ENCODE peak calls at places on chromosomes 6 and 20, in nine cellular contexts. One of them, this sample, is unnamed.

GRCh38 chr20:3167738-3168078 is 5.6 kb downstream of the LZTS3 start:
- DNase-seq in testis: no peak
- DNase-seq in iPS DF 6.9: no peak
- DNase-seq in AG04450: no peak
- DNase-seq in cardiac fibroblast: no peak
- DNase-seq in upper lobe of right lung: no peak
- DNase-seq in AG10803: no peak
- DNase-seq in H7: no peak
- DNase-seq in fibroblast of mammary gland: no peak
- DNase-seq in this sample: no peak

GRCh38 chr6:39901116-39901655 is 33.1 kb downstream of the MOCS1 start:
- DNase-seq in testis: no peak
- DNase-seq in iPS DF 6.9: no peak
- DNase-seq in AG04450: no peak
- DNase-seq in cardiac fibroblast: no peak
- DNase-seq in upper lobe of right lung: no peak
- DNase-seq in AG10803: no peak
- DNase-seq in H7: no peak
- DNase-seq in fibroblast of mammary gland: no peak
- DNase-seq in this sample: no peak

GRCh38 chr6:151524059-151524458 is 30.2 kb downstream of the CCDC170 start:
- DNase-seq in testis: no peak
- DNase-seq in iPS DF 6.9: no peak
- DNase-seq in AG04450: no peak
- DNase-seq in cardiac fibroblast: no peak
- DNase-seq in upper lobe of right lung: no peak
- DNase-seq in AG10803: no peak
- DNase-seq in H7: no peak
- DNase-seq in fibroblast of mammary gland: no peak
- DNase-seq in this sample: no peak

GRCh38 chr20:44593721-44594120 is 11.3 kb downstream of the PKIG start:
- DNase-seq in testis: no peak
- DNase-seq in iPS DF 6.9: no peak
- DNase-seq in AG04450: no peak
- DNase-seq in cardiac fibroblast: no peak
- DNase-seq in upper lobe of right lung: no peak
- DNase-seq in AG10803: no peak
- DNase-seq in H7: no peak
- DNase-seq in fibroblast of mammary gland: no peak
- DNase-seq in this sample: no peak

GRCh38 chr6:106159531-106159940 is 73.4 kb downstream of the PRDM1 start:
- DNase-seq in testis: no peak
- DNase-seq in iPS DF 6.9: no peak
- DNase-seq in AG04450: peak
- DNase-seq in cardiac fibroblast: peak
- DNase-seq in upper lobe of right lung: no peak
- DNase-seq in AG10803: peak
- DNase-seq in H7: no peak
- DNase-seq in fibroblast of mammary gland: peak
- DNase-seq in this sample: no peak

GRCh38 chr20:64254571-64255360 is 782 bp upstream of the PCMTD2 start:
- DNase-seq in testis: no peak
- DNase-seq in iPS DF 6.9: no peak
- DNase-seq in AG04450: no peak
- DNase-seq in cardiac fibroblast: no peak
- DNase-seq in upper lobe of right lung: no peak
- DNase-seq in AG10803: no peak
- DNase-seq in H7: no peak
- DNase-seq in fibroblast of mammary gland: peak
- DNase-seq in this sample: no peak

GRCh38 chr20:44057698-44058675 is 129.0 kb downstream of the JPH2 start:
- DNase-seq in testis: no peak
- DNase-seq in iPS DF 6.9: no peak
- DNase-seq in AG04450: no peak
- DNase-seq in cardiac fibroblast: peak
- DNase-seq in upper lobe of right lung: no peak
- DNase-seq in AG10803: peak
- DNase-seq in H7: no peak
- DNase-seq in fibroblast of mammary gland: peak
- DNase-seq in this sample: no peak

GRCh38 chr20:36917943-36918342 is 33.6 kb downstream of the SAMHD1 start:
- DNase-seq in testis: no peak
- DNase-seq in iPS DF 6.9: no peak
- DNase-seq in AG04450: no peak
- DNase-seq in cardiac fibroblast: peak
- DNase-seq in upper lobe of right lung: no peak
- DNase-seq in AG10803: no peak
- DNase-seq in H7: no peak
- DNase-seq in fibroblast of mammary gland: no peak
- DNase-seq in this sample: no peak

GRCh38 chr6:147852772-147853171 is 344.3 kb downstream of the SAMD5 start:
- DNase-seq in testis: no peak
- DNase-seq in iPS DF 6.9: no peak
- DNase-seq in AG04450: no peak
- DNase-seq in cardiac fibroblast: no peak
- DNase-seq in upper lobe of right lung: no peak
- DNase-seq in AG10803: no peak
- DNase-seq in H7: no peak
- DNase-seq in fibroblast of mammary gland: peak
- DNase-seq in this sample: no peak

GRCh38 chr6:152428126-152428525 is 209.0 kb downstream of the SYNE1 start:
- DNase-seq in testis: peak
- DNase-seq in iPS DF 6.9: no peak
- DNase-seq in AG04450: no peak
- DNase-seq in cardiac fibroblast: peak
- DNase-seq in upper lobe of right lung: no peak
- DNase-seq in AG10803: no peak
- DNase-seq in H7: peak
- DNase-seq in fibroblast of mammary gland: no peak
- DNase-seq in this sample: no peak

GRCh38 chr6:30169658-30170614 is 6.6 kb downstream of the TRIM15 start:
- DNase-seq in testis: no peak
- DNase-seq in iPS DF 6.9: peak
- DNase-seq in AG04450: peak
- DNase-seq in cardiac fibroblast: peak
- DNase-seq in upper lobe of right lung: no peak
- DNase-seq in AG10803: peak
- DNase-seq in H7: peak
- DNase-seq in fibroblast of mammary gland: peak
- DNase-seq in this sample: peak

GRCh38 chr20:53911301-53911700 is 159.1 kb downstream of the BCAS1 start:
- DNase-seq in testis: no peak
- DNase-seq in iPS DF 6.9: no peak
- DNase-seq in AG04450: no peak
- DNase-seq in cardiac fibroblast: no peak
- DNase-seq in upper lobe of right lung: no peak
- DNase-seq in AG10803: no peak
- DNase-seq in H7: no peak
- DNase-seq in fibroblast of mammary gland: no peak
- DNase-seq in this sample: no peak

GRCh38 chr20:55067158-55067825 is 591.9 kb downstream of the DOK5 start:
- DNase-seq in testis: no peak
- DNase-seq in iPS DF 6.9: no peak
- DNase-seq in AG04450: no peak
- DNase-seq in cardiac fibroblast: no peak
- DNase-seq in upper lobe of right lung: no peak
- DNase-seq in AG10803: no peak
- DNase-seq in H7: no peak
- DNase-seq in fibroblast of mammary gland: no peak
- DNase-seq in this sample: no peak

GRCh38 chr20:4661191-4661590 is 60.5 kb upstream of the PRND start:
- DNase-seq in testis: no peak
- DNase-seq in iPS DF 6.9: no peak
- DNase-seq in AG04450: no peak
- DNase-seq in cardiac fibroblast: no peak
- DNase-seq in upper lobe of right lung: no peak
- DNase-seq in AG10803: no peak
- DNase-seq in H7: no peak
- DNase-seq in fibroblast of mammary gland: no peak
- DNase-seq in this sample: peak
- H3K4me3 ChIP-seq in testis: no peak
- H3K4me3 ChIP-seq in iPS DF 6.9: no peak
- H3K4me3 ChIP-seq in AG04450: no peak
- H3K4me3 ChIP-seq in cardiac fibroblast: no peak
- H3K4me3 ChIP-seq in upper lobe of right lung: no peak
- H3K4me3 ChIP-seq in AG10803: no peak
- H3K4me3 ChIP-seq in H7: no peak
- H3K4me3 ChIP-seq in fibroblast of mammary gland: no peak
- H3K4me3 ChIP-seq in this sample: no peak

GRCh38 chr6:17280552-17281090 is 540 bp upstream of the RBM24 start:
- DNase-seq in testis: peak
- DNase-seq in iPS DF 6.9: no peak
- DNase-seq in AG04450: no peak
- DNase-seq in cardiac fibroblast: no peak
- DNase-seq in upper lobe of right lung: peak
- DNase-seq in AG10803: peak
- DNase-seq in H7: peak
- DNase-seq in fibroblast of mammary gland: no peak
- DNase-seq in this sample: no peak

GRCh38 chr6:17280138-17280537 is 1.0 kb upstream of the RBM24 start:
- DNase-seq in testis: no peak
- DNase-seq in iPS DF 6.9: no peak
- DNase-seq in AG04450: no peak
- DNase-seq in cardiac fibroblast: no peak
- DNase-seq in upper lobe of right lung: no peak
- DNase-seq in AG10803: no peak
- DNase-seq in H7: no peak
- DNase-seq in fibroblast of mammary gland: no peak
- DNase-seq in this sample: no peak

GRCh38 chr6:17281497-17282481 is 628 bp downstream of the RBM24 start:
- DNase-seq in testis: no peak
- DNase-seq in iPS DF 6.9: no peak
- DNase-seq in AG04450: no peak
- DNase-seq in cardiac fibroblast: peak
- DNase-seq in upper lobe of right lung: no peak
- DNase-seq in AG10803: peak
- DNase-seq in H7: peak
- DNase-seq in fibroblast of mammary gland: no peak
- DNase-seq in this sample: no peak

GRCh38 chr6:17283074-17283473 is 1.9 kb downstream of the RBM24 start:
- DNase-seq in testis: no peak
- DNase-seq in iPS DF 6.9: no peak
- DNase-seq in AG04450: no peak
- DNase-seq in cardiac fibroblast: no peak
- DNase-seq in upper lobe of right lung: no peak
- DNase-seq in AG10803: no peak
- DNase-seq in H7: no peak
- DNase-seq in fibroblast of mammary gland: no peak
- DNase-seq in this sample: no peak

GRCh38 chr6:17281100-17281496 is at the start of gene RBM24:
- DNase-seq in testis: peak
- DNase-seq in iPS DF 6.9: no peak
- DNase-seq in AG04450: peak
- DNase-seq in cardiac fibroblast: peak
- DNase-seq in upper lobe of right lung: peak
- DNase-seq in AG10803: peak
- DNase-seq in H7: peak
- DNase-seq in fibroblast of mammary gland: peak
- DNase-seq in this sample: no peak
- H3K4me3 ChIP-seq in testis: peak
- H3K4me3 ChIP-seq in iPS DF 6.9: peak
- H3K4me3 ChIP-seq in AG04450: peak
- H3K4me3 ChIP-seq in cardiac fibroblast: peak
- H3K4me3 ChIP-seq in upper lobe of right lung: peak
- H3K4me3 ChIP-seq in AG10803: peak
- H3K4me3 ChIP-seq in H7: peak
- H3K4me3 ChIP-seq in fibroblast of mammary gland: peak
- H3K4me3 ChIP-seq in this sample: no peak

DNA sequence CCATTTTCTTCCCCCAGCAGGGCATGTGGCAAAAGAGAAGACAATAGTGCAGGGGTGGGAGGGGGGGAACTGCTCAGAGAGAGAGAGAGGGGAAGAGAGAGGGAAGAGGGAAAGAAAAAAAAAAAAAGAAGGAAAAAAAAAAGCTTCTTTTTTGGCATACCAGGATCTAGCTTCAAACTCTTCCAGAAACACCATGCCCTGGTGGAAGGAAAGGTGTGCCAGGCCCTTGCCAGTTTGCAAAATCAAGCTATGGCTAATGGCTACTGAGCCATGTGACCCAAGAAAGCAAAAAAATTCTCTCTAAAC is 326 bp downstream of the ZMYND8 start:
- DNase-seq in testis: no peak
- DNase-seq in iPS DF 6.9: no peak
- DNase-seq in AG04450: no peak
- DNase-seq in cardiac fibroblast: no peak
- DNase-seq in upper lobe of right lung: no peak
- DNase-seq in AG10803: no peak
- DNase-seq in H7: no peak
- DNase-seq in fibroblast of mammary gland: no peak
- DNase-seq in this sample: no peak
- H3K4me3 ChIP-seq in testis: no peak
- H3K4me3 ChIP-seq in iPS DF 6.9: no peak
- H3K4me3 ChIP-seq in AG04450: peak
- H3K4me3 ChIP-seq in cardiac fibroblast: peak
- H3K4me3 ChIP-seq in upper lobe of right lung: peak
- H3K4me3 ChIP-seq in AG10803: peak
- H3K4me3 ChIP-seq in H7: no peak
- H3K4me3 ChIP-seq in fibroblast of mammary gland: peak
- H3K4me3 ChIP-seq in this sample: peak

GRCh38 chr20:59063358-59064213 is 21.0 kb upstream of the PRELID3B start:
- DNase-seq in testis: no peak
- DNase-seq in iPS DF 6.9: no peak
- DNase-seq in AG04450: peak
- DNase-seq in cardiac fibroblast: peak
- DNase-seq in upper lobe of right lung: no peak
- DNase-seq in AG10803: peak
- DNase-seq in H7: no peak
- DNase-seq in fibroblast of mammary gland: peak
- DNase-seq in this sample: no peak
- H3K4me3 ChIP-seq in testis: no peak
- H3K4me3 ChIP-seq in iPS DF 6.9: no peak
- H3K4me3 ChIP-seq in AG04450: peak
- H3K4me3 ChIP-seq in cardiac fibroblast: no peak
- H3K4me3 ChIP-seq in upper lobe of right lung: no peak
- H3K4me3 ChIP-seq in AG10803: no peak
- H3K4me3 ChIP-seq in H7: no peak
- H3K4me3 ChIP-seq in fibroblast of mammary gland: no peak
- H3K4me3 ChIP-seq in this sample: no peak